ENCODE peak calls at places on chromosomes 7 and 10, in four cellular contexts. J is HCT116, H is Panc1, C is K562. A is an unnamed sample.

GRCh38 chr7:111089822-111090426 is 1.0 kb upstream of the LRRN3 start:
- DNase-seq in J (peak), H (no peak), C (peak), A (peak)

GRCh38 chr10:71080381-71081228 is 131.8 kb upstream of the UNC5B start:
- DNase-seq in J (no peak), H (no peak), C (no peak), A (no peak)

GRCh38 chr7:128879461-128879938 is 16.8 kb downstream of the ATP6V1F start:
- DNase-seq in J (no peak), H (no peak), C (no peak), A (no peak)

GRCh38 chr7:140596751-140597424 is 43.7 kb downstream of the DENND2A start:
- DNase-seq in J (no peak), H (no peak), C (no peak), A (no peak)

GRCh38 chr7:150738092-150739044 is 1.1 kb downstream of the GIMAP5 start:
- DNase-seq in J (peak), H (no peak), C (no peak), A (no peak)

GRCh38 chr10:9848981-9849380 is 1168.7 kb upstream of the CELF2 start:
- DNase-seq in J (no peak), H (no peak), C (no peak), A (no peak)

GRCh38 chr7:55212176-55212575 is 153.0 kb upstream of the LANCL2 start:
- DNase-seq in J (no peak), H (no peak), C (no peak), A (no peak)

GRCh38 chr7:143042821-143043271 is 9.3 kb upstream of the OR6V1 start:
- DNase-seq in J (no peak), H (no peak), C (no peak), A (peak)

GRCh38 chr10:120456626-120457430 is at the start of gene PLPP4:
- DNase-seq in J (no peak), H (no peak), C (peak), A (no peak)

GRCh38 chr7:92119213-92119759 is 15.0 kb downstream of the CYP51A1 start:
- DNase-seq in J (no peak), H (no peak), C (no peak), A (no peak)

GRCh38 chr10:36779238-36779846 is 346.1 kb upstream of the ANKRD30A start:
- DNase-seq in J (no peak), H (peak), C (peak), A (peak)

GRCh38 chr10:33734393-33735110 is 400.1 kb upstream of the NRP1 start:
- DNase-seq in J (no peak), H (no peak), C (no peak), A (no peak)

GRCh38 chr10:93816123-93816747 is 58.5 kb downstream of the LGI1 start:
- DNase-seq in J (peak), H (no peak), C (peak), A (peak)
- TF ChIP-seq SIN3A in J (no peak), H (no peak), C (no peak), A (no peak)

DNA sequence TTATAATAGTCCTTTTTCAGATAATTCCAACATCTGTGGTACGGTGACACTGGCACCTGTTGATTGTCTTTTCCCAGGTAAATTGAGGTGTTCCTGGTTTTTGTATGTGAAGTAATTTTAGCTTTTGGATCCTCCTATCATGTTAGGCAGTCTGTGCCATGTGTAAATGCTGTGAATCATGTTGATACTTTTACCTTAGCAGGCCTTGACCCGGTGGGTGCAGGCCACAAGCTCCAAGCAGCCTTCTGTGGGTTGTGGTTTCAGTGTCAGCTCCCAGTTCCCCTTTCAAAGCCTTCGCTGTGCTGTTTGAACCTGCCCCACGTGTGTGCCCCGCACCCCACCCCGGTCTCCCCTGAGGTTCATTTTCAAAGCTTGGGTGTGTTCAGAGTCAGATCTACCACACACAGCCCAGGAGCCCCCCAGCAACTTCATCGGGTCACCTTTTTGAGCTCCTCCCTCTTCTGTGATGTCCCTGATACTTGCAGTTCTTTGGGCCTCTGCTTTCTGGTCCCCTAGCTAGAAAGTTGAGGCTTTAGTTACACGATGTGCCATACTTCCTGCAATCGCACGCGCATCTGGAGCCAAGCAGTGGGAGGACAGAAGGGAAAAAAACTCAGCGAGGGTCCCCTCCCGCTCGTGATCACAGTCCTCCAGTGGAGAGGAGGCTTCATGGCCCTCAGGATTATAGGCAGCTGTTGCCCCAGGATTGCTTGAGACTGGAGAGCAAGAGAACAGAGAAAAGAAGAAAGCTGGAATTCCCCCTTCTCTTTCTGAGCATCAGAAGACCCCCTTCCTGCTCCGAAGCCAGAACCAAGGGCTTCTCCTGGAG is 8.7 kb upstream of the BHLHA15 start:
- DNase-seq in J (no peak), H (no peak), C (no peak), A (no peak)
- TF ChIP-seq TCF7L2 in J (no peak), H (no peak), C (no peak), A (no peak)

GRCh38 chr7:29565186-29565540 is 1.5 kb downstream of the PRR15 start:
- DNase-seq in J (no peak), H (no peak), C (no peak), A (no peak)
- TF ChIP-seq SIN3A in J (no peak), H (no peak), C (no peak), A (no peak)

DNA sequence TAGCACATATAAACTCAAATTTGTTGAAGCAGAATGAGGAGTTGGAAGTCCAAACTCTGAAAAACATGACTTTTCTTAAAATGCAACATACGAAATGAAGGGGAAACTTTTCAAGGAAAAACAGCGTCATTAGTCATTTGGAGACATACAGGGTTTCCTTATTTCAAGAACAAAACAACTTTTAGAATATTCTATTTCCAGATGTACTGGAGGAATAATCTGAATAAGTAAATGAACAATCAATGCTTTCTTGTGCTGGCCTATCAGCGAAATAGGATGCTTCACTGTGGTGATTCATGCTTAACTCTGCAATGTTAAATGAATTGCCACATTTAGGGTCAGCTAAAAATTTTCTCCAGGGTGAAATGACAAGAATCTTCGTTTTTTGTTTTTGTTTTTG is 114.3 kb downstream of the SEMA3C start:
- DNase-seq in J (no peak), H (no peak), C (no peak), A (no peak)
- TF ChIP-seq TCF7L2 in J (no peak), H (no peak), C (no peak), A (no peak)

GRCh38 chr7:66016131-66016461 is 34.1 kb upstream of the GUSB start:
- DNase-seq in J (no peak), H (no peak), C (no peak), A (peak)
- TF ChIP-seq SIN3A in J (no peak), H (no peak), C (no peak), A (no peak)